ENCODE peak calls at places on chromosomes 3 and 15, in four cellular contexts. E is HCEC 1CT, M is amniotic stem cell, R is MV-4-11. J is an unnamed sample.

GRCh38 chr3:32442766-32443165 is 51.1 kb downstream of the CMTM7 start:
- DNase-seq in M (no peak), R (no peak), E (peak; percentile 64), J (no peak)

GRCh38 chr3:146277953-146278631 is 27.2 kb upstream of the PLSCR4 start:
- DNase-seq in M (peak; percentile 31), R (no peak), E (peak; percentile 89), J (no peak)

GRCh38 chr15:100209204-100209603 is 132.6 kb downstream of the ADAMTS17 start:
- DNase-seq in R (no peak), E (no peak), M (no peak), J (no peak)

GRCh38 chr3:33937628-33938027 is 139.2 kb downstream of the PDCD6IP start:
- DNase-seq in E (no peak), R (no peak), M (no peak), J (no peak)

GRCh38 chr15:55247766-55248427 is 41.7 kb downstream of the RAB27A start:
- DNase-seq in E (no peak), R (peak; percentile 66), M (no peak), J (no peak)

GRCh38 chr3:68447885-68448284 is 484.5 kb downstream of the TAFA4 start:
- DNase-seq in M (no peak), E (no peak), R (no peak), J (no peak)

GRCh38 chr3:139655880-139656279 is 21.9 kb downstream of the NMNAT3 start:
- DNase-seq in M (no peak), E (no peak), R (no peak), J (no peak)

GRCh38 chr3:11568503-11569155 is 75.1 kb downstream of the VGLL4 start:
- DNase-seq in R (no peak), E (peak; percentile 86), M (peak; percentile 75), J (peak; percentile 94)

GRCh38 chr3:16665282-16665741 is 60.1 kb upstream of the DAZL start:
- DNase-seq in R (peak; percentile 80), M (no peak), E (no peak), J (no peak)

GRCh38 chr3:187102073-187102634 is 37.1 kb downstream of the RPL39L start:
- DNase-seq in E (no peak), R (no peak), M (no peak), J (no peak)

GRCh38 chr3:193333229-193333628 is 45.3 kb downstream of the ATP13A5 start:
- DNase-seq in E (no peak), M (no peak), R (no peak), J (no peak)

GRCh38 chr15:48510976-48511375 is 134.5 kb downstream of the FBN1 start:
- DNase-seq in R (peak; percentile 78), M (no peak), E (no peak), J (peak; percentile 63)

GRCh38 chr3:57718118-57718517 is 25.2 kb upstream of the DENND6A start:
- DNase-seq in E (no peak), M (no peak), R (no peak), J (no peak)

GRCh38 chr15:85543741-85544155 is 163.3 kb downstream of the AKAP13 start:
- DNase-seq in E (no peak), M (no peak), R (no peak), J (no peak)

GRCh38 chr3:97940034-97940433 is 32.2 kb downstream of the RIOX2 start:
- DNase-seq in M (no peak), E (no peak), R (peak; percentile 16), J (no peak)

GRCh38 chr3:150411971-150412370 is 3.9 kb downstream of the TSC22D2 start:
- DNase-seq in E (peak; percentile 65), R (peak; percentile 76), M (no peak), J (no peak)

GRCh38 chr15:36117394-36117793 is 462.0 kb upstream of the CDIN1 start:
- DNase-seq in E (no peak), M (no peak), R (no peak), J (no peak)

GRCh38 chr15:48954538-48954937 is 9.2 kb downstream of the SHC4 start:
- DNase-seq in M (no peak), E (no peak), R (no peak), J (peak; percentile 82)

GRCh38 chr15:91133511-91133910 is 33.5 kb downstream of the SV2B start:
- DNase-seq in E (no peak), R (no peak), M (no peak), J (no peak)

GRCh38 chr3:102536479-102536878 is 101.7 kb downstream of the ZPLD1 start:
- DNase-seq in M (peak; percentile 12), E (peak; percentile 42), R (peak; percentile 49), J (peak; percentile 9)

GRCh38 chr15:71529353-71529752 is 281.0 kb upstream of the NR2E3 start:
- DNase-seq in M (no peak), E (no peak), R (no peak), J (no peak)

GRCh38 chr15:101255615-101256350 is 3.9 kb upstream of the CHSY1 start:
- DNase-seq in R (peak; percentile 38), E (no peak), M (no peak), J (no peak)

GRCh38 chr15:31275331-31276262 is 51.0 kb upstream of the KLF13 start:
- DNase-seq in R (no peak), M (no peak), E (no peak), J (peak; percentile 33)

GRCh38 chr3:12744326-12744725 is 14.7 kb downstream of the TMEM40 start:
- DNase-seq in R (no peak), E (no peak), M (no peak), J (no peak)

GRCh38 chr15:26073430-26074333 is 210.6 kb upstream of the ATP10A start:
- DNase-seq in R (no peak), M (no peak), E (no peak), J (no peak)

GRCh38 chr3:190586631-190587000 is 72.7 kb downstream of the IL1RAP start:
- DNase-seq in E (peak; percentile 58), M (peak; percentile 49), R (peak; percentile 21), J (peak; percentile 50)

GRCh38 chr3:43540625-43541024 is 81.2 kb downstream of the ANO10 start:
- DNase-seq in R (no peak), M (no peak), E (peak; percentile 64), J (no peak)

GRCh38 chr15:70826634-70827033 is 27.3 kb downstream of the LARP6 start:
- DNase-seq in E (peak; percentile 87), R (peak; percentile 88), M (peak; percentile 61), J (no peak)

GRCh38 chr15:77335298-77335697 is 84.6 kb downstream of the PEAK1 start:
- DNase-seq in M (no peak), E (no peak), R (no peak), J (no peak)

GRCh38 chr3:52774901-52775864 is 2.2 kb upstream of the ITIH1 start:
- DNase-seq in M (no peak), E (no peak), R (peak; percentile 8), J (no peak)

GRCh38 chr15:51093865-51094605 is 671 bp downstream of the TNFAIP8L3 start:
- DNase-seq in R (no peak), E (peak; percentile 53), M (no peak), J (no peak)

GRCh38 chr3:122786067-122786466 is 7.6 kb downstream of the HSPBAP1 start:
- DNase-seq in E (peak; percentile 68), R (no peak), M (no peak), J (no peak)

GRCh38 chr15:62099171-62099601 is 32.4 kb downstream of the C2CD4A start:
- DNase-seq in E (peak; percentile 29), M (no peak), R (peak; percentile 73), J (no peak)